ENCODE peak calls at places on chromosomes 7 and 10, in ten cellular contexts. J is GM23338; Z is foreskin melanocyte; B is NCI-H510A; R is NCI-H2029 treated with DMSO at 0.1 percent for 48 hours; G is T-cell; E is ACHN; D is activated naive CD4-positive, alpha-beta T cell treated with anti-CD3 and anti-CD28 coated beads, Interleukin-2, amount 10 ng/mL, durations not matched to agents 7 days and 5 days; W is dermis microvascular lymphatic vessel endothelial cell; A is tibial nerve. F is an unnamed sample.

GRCh38 chr10:89414146-89414878 is at the start of gene IFIT5:
- DNase-seq in A (peak), J (peak), B (peak), R (peak), Z (peak), D (peak), W (peak), E (peak), G (peak), F (no peak)

GRCh38 chr7:98956937-98957336 is 78.6 kb downstream of the TRRAP start:
- DNase-seq in A (no peak), Z (no peak), J (no peak), D (no peak), W (no peak), R (no peak), B (no peak), E (no peak), G (no peak), F (no peak)

GRCh38 chr10:76547352-76547972 is 1090.1 kb downstream of the KCNMA1 start:
- DNase-seq in W (peak), B (peak), D (peak), J (peak), Z (peak), R (peak), E (peak), G (no peak), A (peak), F (peak)

GRCh38 chr7:12884856-12885440 is 197.5 kb downstream of the ARL4A start:
- DNase-seq in G (no peak), A (no peak), B (no peak), W (no peak), J (no peak), Z (no peak), R (no peak), E (peak), D (no peak), F (no peak)

GRCh38 chr10:121154310-121154709 is 303.1 kb downstream of the WDR11 start:
- DNase-seq in D (no peak), W (no peak), E (no peak), R (no peak), J (no peak), G (no peak), B (no peak), Z (no peak), A (no peak), F (no peak)

GRCh38 chr7:128448751-128449300 is 6.9 kb upstream of the HILPDA start:
- DNase-seq in Z (no peak), B (no peak), A (no peak), R (no peak), D (no peak), J (no peak), G (no peak), W (no peak), E (no peak), F (no peak)

GRCh38 chr7:50953820-50954219 is 171.1 kb upstream of the GRB10 start:
- DNase-seq in E (no peak), Z (peak), G (no peak), J (no peak), W (peak), A (no peak), R (no peak), B (no peak), D (no peak), F (no peak)

GRCh38 chr7:108442039-108442568 is 14.1 kb downstream of the NRCAM start:
- DNase-seq in A (no peak), Z (no peak), W (peak), J (no peak), G (no peak), R (peak), B (peak), D (no peak), E (peak), F (no peak)

GRCh38 chr7:120950026-120950538 is 495 bp upstream of the ING3 start:
- DNase-seq in G (no peak), E (no peak), Z (no peak), B (no peak), J (no peak), R (no peak), A (no peak), W (no peak), D (no peak), F (no peak)

GRCh38 chr7:7274782-7275181 is 92.4 kb downstream of the C1GALT1 start:
- DNase-seq in Z (no peak), G (no peak), A (no peak), D (no peak), J (peak), R (no peak), B (no peak), E (no peak), W (no peak), F (no peak)

GRCh38 chr7:84941936-84942335 is 244.9 kb downstream of the SEMA3D start:
- DNase-seq in D (no peak), A (no peak), W (no peak), G (no peak), J (no peak), B (no peak), R (no peak), E (no peak), Z (no peak), F (no peak)

GRCh38 chr7:142376356-142376997 is 118.6 kb upstream of the PRSS58 start:
- DNase-seq in W (peak), E (no peak), R (no peak), A (no peak), Z (no peak), B (no peak), G (no peak), J (no peak), D (no peak), F (no peak)

GRCh38 chr7:50265968-50266694 is 38.4 kb upstream of the IKZF1 start:
- DNase-seq in Z (no peak), A (no peak), R (no peak), B (no peak), E (no peak), J (no peak), W (no peak), G (no peak), D (peak), F (no peak)

GRCh38 chr7:30880941-30881340 is 30.7 kb upstream of the AQP1 start:
- DNase-seq in W (no peak), D (no peak), Z (no peak), A (no peak), B (no peak), J (no peak), E (no peak), R (no peak), G (no peak), F (no peak)

GRCh38 chr10:119270893-119271361 is 63.6 kb downstream of the GRK5 start:
- DNase-seq in D (peak), G (peak), E (peak), J (no peak), W (peak), B (no peak), R (no peak), Z (no peak), A (no peak), F (no peak)

GRCh38 chr7:36303202-36304098 is 86.2 kb upstream of the ANLN start:
- DNase-seq in E (peak), G (no peak), R (peak), D (no peak), B (no peak), W (peak), J (no peak), Z (no peak), A (peak), F (peak)

GRCh38 chr10:91745086-91745831 is 53.0 kb upstream of the TNKS2 start:
- DNase-seq in Z (no peak), W (no peak), E (peak), R (no peak), J (peak), A (no peak), D (no peak), B (peak), G (no peak), F (no peak)

GRCh38 chr7:121262221-121262620 is 66.6 kb upstream of the WNT16 start:
- DNase-seq in D (no peak), J (no peak), G (no peak), A (no peak), E (no peak), B (no peak), Z (peak), R (no peak), W (no peak), F (no peak)

GRCh38 chr10:126133082-126133620 is 236.8 kb downstream of the FANK1 start:
- DNase-seq in Z (no peak), E (no peak), J (no peak), R (no peak), D (no peak), B (no peak), W (no peak), A (no peak), G (no peak), F (no peak)

GRCh38 chr10:31864834-31865518 is 63.7 kb downstream of the ARHGAP12 start:
- DNase-seq in J (peak), W (peak), G (no peak), E (peak), R (no peak), A (no peak), B (no peak), Z (no peak), D (no peak), F (no peak)

GRCh38 chr7:141409911-141410329 is 141.3 kb upstream of the AGK start:
- DNase-seq in W (no peak), E (no peak), J (peak), D (no peak), G (no peak), B (no peak), Z (no peak), R (no peak), A (no peak), F (no peak)

GRCh38 chr7:149509774-149510173 is 12.2 kb upstream of the ZNF746 start:
- DNase-seq in Z (no peak), W (no peak), B (no peak), A (no peak), G (no peak), J (no peak), D (no peak), R (no peak), E (no peak), F (no peak)

F was measured in omental fat pad.